ENCODE peak calls at places on chromosomes 6 and 20, in four cellular contexts. One of them, this sample, is unnamed.
A peak's percentile ranks its signal among the peaks of the same experiment; 100 is the strongest.

GRCh38 chr6:32933661-32934085 is 7.2 kb downstream of the HLA-DMB start:
- DNase-seq in K562: peak; percentile 83
- DNase-seq in WTC11: peak; percentile 82
- DNase-seq in GM12878: peak; percentile 38
- DNase-seq in this sample: peak; percentile 67

GRCh38 chr6:12017263-12017662 is 5.2 kb downstream of the HIVEP1 start:
- DNase-seq in K562: no peak
- DNase-seq in WTC11: no peak
- DNase-seq in GM12878: no peak
- DNase-seq in this sample: no peak

GRCh38 chr20:17556842-17557674 is 12.8 kb upstream of the DSTN start:
- DNase-seq in K562: peak; percentile 14
- DNase-seq in WTC11: no peak
- DNase-seq in GM12878: no peak
- DNase-seq in this sample: no peak

GRCh38 chr20:43925786-43926185 is 11.1 kb downstream of the TOX2 start:
- DNase-seq in K562: no peak
- DNase-seq in WTC11: no peak
- DNase-seq in GM12878: no peak
- DNase-seq in this sample: no peak

GRCh38 chr6:95686272-95686671 is 108.9 kb downstream of the MANEA start:
- DNase-seq in K562: no peak
- DNase-seq in WTC11: no peak
- DNase-seq in GM12878: no peak
- DNase-seq in this sample: no peak

GRCh38 chr6:90311569-90311968 is 14.9 kb upstream of the BACH2 start:
- DNase-seq in K562: peak; percentile 27
- DNase-seq in WTC11: no peak
- DNase-seq in GM12878: no peak
- DNase-seq in this sample: no peak

GRCh38 chr6:92723390-92723931 is 695.9 kb downstream of the EPHA7 start:
- DNase-seq in K562: no peak
- DNase-seq in WTC11: no peak
- DNase-seq in GM12878: no peak
- DNase-seq in this sample: no peak

GRCh38 chr6:121434037-121434770 is 1.2 kb upstream of the GJA1 start:
- DNase-seq in K562: no peak
- DNase-seq in WTC11: peak; percentile 27
- DNase-seq in GM12878: no peak
- DNase-seq in this sample: no peak

GRCh38 chr20:63215101-63216040 is 560 bp downstream of the YTHDF1 start:
- DNase-seq in K562: peak; percentile 78
- DNase-seq in WTC11: peak; percentile 56
- DNase-seq in GM12878: no peak
- DNase-seq in this sample: peak; percentile 79

GRCh38 chr6:144314003-144314485 is 28.9 kb downstream of the UTRN start:
- DNase-seq in K562: no peak
- DNase-seq in WTC11: no peak
- DNase-seq in GM12878: no peak
- DNase-seq in this sample: no peak

GRCh38 chr6:124989136-124989983 is 27.1 kb downstream of the RNF217 start:
- DNase-seq in K562: no peak
- DNase-seq in WTC11: no peak
- DNase-seq in GM12878: no peak
- DNase-seq in this sample: no peak

GRCh38 chr6:53827485-53827884 is 32.7 kb downstream of the LRRC1 start:
- DNase-seq in K562: no peak
- DNase-seq in WTC11: no peak
- DNase-seq in GM12878: no peak
- DNase-seq in this sample: no peak

GRCh38 chr6:159969921-159970320 is 1.0 kb downstream of the IGF2R start:
- DNase-seq in K562: peak; percentile 82
- DNase-seq in WTC11: peak; percentile 36
- DNase-seq in GM12878: no peak
- DNase-seq in this sample: peak; percentile 92

GRCh38 chr6:107641500-107641931 is 151.6 kb downstream of the SOBP start:
- DNase-seq in K562: no peak
- DNase-seq in WTC11: no peak
- DNase-seq in GM12878: no peak
- DNase-seq in this sample: no peak

GRCh38 chr20:36434383-36434782 is 106.9 kb upstream of the MYL9 start:
- DNase-seq in K562: no peak
- DNase-seq in WTC11: no peak
- DNase-seq in GM12878: no peak
- DNase-seq in this sample: no peak

GRCh38 chr6:70622426-70622825 is 45.3 kb upstream of the SMAP1 start:
- DNase-seq in K562: no peak
- DNase-seq in WTC11: no peak
- DNase-seq in GM12878: no peak
- DNase-seq in this sample: no peak

GRCh38 chr6:78251930-78252329 is 599.1 kb downstream of the MEI4 start:
- DNase-seq in K562: no peak
- DNase-seq in WTC11: no peak
- DNase-seq in GM12878: no peak
- DNase-seq in this sample: no peak

GRCh38 chr6:156175971-156176421 is 601.2 kb upstream of the ARID1B start:
- DNase-seq in K562: no peak
- DNase-seq in WTC11: peak; percentile 59
- DNase-seq in GM12878: no peak
- DNase-seq in this sample: peak; percentile 8

GRCh38 chr20:46356195-46357029 is 48.1 kb upstream of the CDH22 start:
- DNase-seq in K562: no peak
- DNase-seq in WTC11: no peak
- DNase-seq in GM12878: no peak
- DNase-seq in this sample: no peak

GRCh38 chr20:22001886-22002285 is 296.4 kb downstream of the PAX1 start:
- DNase-seq in K562: no peak
- DNase-seq in WTC11: no peak
- DNase-seq in GM12878: no peak
- DNase-seq in this sample: no peak

GRCh38 chr6:81295310-81295709 is 457.2 kb downstream of the TENT5A start:
- DNase-seq in K562: no peak
- DNase-seq in WTC11: no peak
- DNase-seq in GM12878: no peak
- DNase-seq in this sample: no peak

GRCh38 chr20:32356935-32357868 is 929 bp upstream of the ASXL1 start:
- DNase-seq in K562: peak; percentile 43
- DNase-seq in WTC11: no peak
- DNase-seq in GM12878: peak; percentile 84
- DNase-seq in this sample: peak; percentile 76

GRCh38 chr6:2714359-2714895 is 36.3 kb downstream of the MYLK4 start:
- DNase-seq in K562: no peak
- DNase-seq in WTC11: no peak
- DNase-seq in GM12878: no peak
- DNase-seq in this sample: no peak

GRCh38 chr20:15940127-15940526 is 633.1 kb downstream of the KIF16B start:
- DNase-seq in K562: no peak
- DNase-seq in WTC11: no peak
- DNase-seq in GM12878: no peak
- DNase-seq in this sample: no peak

GRCh38 chr20:57237006-57237953 is 29.2 kb downstream of the BMP7 start:
- DNase-seq in K562: no peak
- DNase-seq in WTC11: no peak
- DNase-seq in GM12878: no peak
- DNase-seq in this sample: no peak

GRCh38 chr6:39416728-39417127 is 94.2 kb upstream of the KCNK16 start:
- DNase-seq in K562: no peak
- DNase-seq in WTC11: no peak
- DNase-seq in GM12878: no peak
- DNase-seq in this sample: no peak

GRCh38 chr20:25310921-25311728 is 63.2 kb downstream of the PYGB start:
- DNase-seq in K562: no peak
- DNase-seq in WTC11: no peak
- DNase-seq in GM12878: no peak
- DNase-seq in this sample: peak; percentile 55

GRCh38 chr6:114272582-114272981 is 70.2 kb downstream of the HS3ST5 start:
- DNase-seq in K562: no peak
- DNase-seq in WTC11: no peak
- DNase-seq in GM12878: no peak
- DNase-seq in this sample: peak; percentile 90

GRCh38 chr6:165886169-165886568 is 223.1 kb upstream of the PDE10A start:
- DNase-seq in K562: no peak
- DNase-seq in WTC11: no peak
- DNase-seq in GM12878: no peak
- DNase-seq in this sample: no peak

GRCh38 chr6:133779916-133780315 is 109.0 kb upstream of the TCF21 start:
- DNase-seq in K562: no peak
- DNase-seq in WTC11: no peak
- DNase-seq in GM12878: no peak
- DNase-seq in this sample: no peak

GRCh38 chr6:125066140-125066539 is 87.4 kb upstream of the TPD52L1 start:
- DNase-seq in K562: no peak
- DNase-seq in WTC11: no peak
- DNase-seq in GM12878: no peak
- DNase-seq in this sample: no peak

DNA sequence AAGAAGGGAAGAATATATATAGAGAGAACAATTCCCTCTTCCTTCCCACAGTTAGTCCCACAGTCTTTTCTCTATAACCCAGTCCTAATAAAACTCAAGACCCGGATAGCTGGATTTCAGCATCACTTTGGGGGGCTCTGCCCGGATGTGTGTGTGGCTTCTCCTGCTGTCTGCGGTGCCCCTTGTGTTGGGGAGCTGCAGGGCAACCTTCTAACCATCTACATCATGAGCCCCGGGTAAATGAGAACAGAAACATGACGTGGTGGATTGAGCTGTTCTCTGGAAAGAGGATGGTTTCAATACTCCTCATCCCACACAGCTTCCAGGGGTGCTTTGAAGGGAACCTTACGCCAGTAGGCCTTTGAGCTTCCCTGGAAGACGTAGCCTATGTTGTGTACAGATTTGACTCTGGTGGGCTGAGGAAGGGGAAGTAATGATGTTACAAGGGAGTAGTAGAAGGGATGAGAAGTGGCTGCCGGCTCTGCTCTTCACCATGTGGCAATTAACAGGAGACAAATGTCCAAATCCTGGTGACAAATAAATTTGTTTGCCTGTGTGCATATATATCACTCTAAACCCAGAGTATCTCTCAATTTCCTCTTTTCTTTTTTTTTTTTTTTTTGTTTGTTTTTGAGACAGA is 13.5 kb upstream of the PRDM1 start:
- DNase-seq in K562: no peak
- DNase-seq in WTC11: peak; percentile 19
- DNase-seq in GM12878: no peak
- DNase-seq in this sample: no peak
- TF ChIP-seq TCF7 in K562: no peak
- TF ChIP-seq TCF7 in WTC11: no peak
- TF ChIP-seq TCF7 in GM12878: no peak
- TF ChIP-seq TCF7 in this sample: no peak

GRCh38 chr6:117908246-117909107 is 1.4 kb downstream of the SLC35F1 start:
- DNase-seq in K562: no peak
- DNase-seq in WTC11: peak; percentile 50
- DNase-seq in GM12878: no peak
- DNase-seq in this sample: no peak

GRCh38 chr6:117907600-117908245 is 659 bp downstream of the SLC35F1 start:
- DNase-seq in K562: no peak
- DNase-seq in WTC11: peak; percentile 63
- DNase-seq in GM12878: no peak
- DNase-seq in this sample: no peak

GRCh38 chr6:117906454-117906904 is 585 bp upstream of the SLC35F1 start:
- DNase-seq in K562: no peak
- DNase-seq in WTC11: no peak
- DNase-seq in GM12878: peak; percentile 8
- DNase-seq in this sample: no peak

GRCh38 chr6:117909638-117910037 is 2.6 kb downstream of the SLC35F1 start:
- DNase-seq in K562: no peak
- DNase-seq in WTC11: no peak
- DNase-seq in GM12878: no peak
- DNase-seq in this sample: no peak

DNA sequence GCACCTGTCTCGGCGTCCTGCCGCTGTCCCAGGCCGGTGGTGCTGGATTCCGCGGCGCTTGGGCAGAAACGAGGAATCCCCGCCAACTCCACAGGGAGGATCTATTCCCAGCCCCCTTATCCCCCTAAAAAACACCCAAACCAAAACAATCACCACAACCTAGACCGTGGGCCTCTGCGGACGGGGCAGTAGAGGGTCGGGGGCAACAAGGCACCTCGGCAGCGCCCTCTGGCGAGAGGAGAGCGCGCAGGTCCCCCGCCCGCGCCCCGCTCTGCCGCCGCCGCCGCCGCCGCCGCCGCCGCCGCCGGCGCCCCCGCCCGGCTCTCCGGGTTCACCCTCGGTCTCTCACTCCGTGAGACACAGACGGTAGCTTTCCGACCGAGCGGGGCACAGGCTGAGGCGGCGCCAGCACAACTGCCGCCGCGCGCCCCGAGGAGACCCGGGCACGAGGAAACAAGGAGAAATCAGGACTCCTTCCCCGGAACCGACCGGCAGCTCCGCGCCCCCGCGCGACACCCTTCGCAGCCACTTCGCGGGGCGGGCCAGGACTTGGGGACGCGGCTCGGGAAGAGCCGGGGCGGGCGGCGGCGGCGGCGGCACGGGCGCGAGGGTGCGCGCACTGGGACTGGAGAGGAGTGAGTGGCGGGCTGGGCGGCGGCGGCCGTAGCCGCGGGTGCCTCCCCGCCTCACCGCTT is at the start of gene SLC35F1:
- DNase-seq in K562: peak; percentile 34
- DNase-seq in WTC11: peak; percentile 81
- DNase-seq in GM12878: no peak
- DNase-seq in this sample: peak; percentile 5
- TF ChIP-seq TCF7 in K562: no peak
- TF ChIP-seq TCF7 in WTC11: peak; percentile 58
- TF ChIP-seq TCF7 in GM12878: no peak
- TF ChIP-seq TCF7 in this sample: no peak

GRCh38 chr20:19254086-19254821 is 41.8 kb downstream of the SLC24A3 start:
- DNase-seq in K562: no peak
- DNase-seq in WTC11: no peak
- DNase-seq in GM12878: no peak
- DNase-seq in this sample: no peak
- TF ChIP-seq TCF7 in K562: no peak
- TF ChIP-seq TCF7 in WTC11: no peak
- TF ChIP-seq TCF7 in GM12878: no peak
- TF ChIP-seq TCF7 in this sample: no peak

GRCh38 chr6:35327349-35328027 is 14.9 kb upstream of the PPARD start:
- DNase-seq in K562: peak; percentile 73
- DNase-seq in WTC11: peak; percentile 76
- DNase-seq in GM12878: no peak
- DNase-seq in this sample: peak; percentile 71
- TF ChIP-seq TCF7 in K562: no peak
- TF ChIP-seq TCF7 in WTC11: no peak
- TF ChIP-seq TCF7 in GM12878: no peak
- TF ChIP-seq TCF7 in this sample: no peak

GRCh38 chr6:43262780-43263313 is 19.6 kb downstream of the TTBK1 start:
- DNase-seq in K562: no peak
- DNase-seq in WTC11: no peak
- DNase-seq in GM12878: no peak
- DNase-seq in this sample: no peak
- TF ChIP-seq TCF7 in K562: no peak
- TF ChIP-seq TCF7 in WTC11: no peak
- TF ChIP-seq TCF7 in GM12878: no peak
- TF ChIP-seq TCF7 in this sample: no peak